ENCODE peak calls at places on chromosomes 6 and 20, in eight cellular contexts. One of them, this sample, is unnamed.

GRCh38 chr20:37042986-37043972 is 52.5 kb downstream of the RBL1 start:
- DNase-seq in effector CD8-positive, alpha-beta T cell: no peak
- DNase-seq in nephron progenitor cell: no peak
- DNase-seq in hippocampal formation: no peak
- DNase-seq in NCI-H2081: no peak
- DNase-seq in activated T-cell treated with anti-CD3 and anti-CD28 coated beads, Interleukin-2, amount 50 U/mL, for 24 hours: peak; percentile 39
- DNase-seq in HS-27A: no peak
- DNase-seq in progenitor cell of endocrine pancreas: no peak
- DNase-seq in this sample: no peak

GRCh38 chr20:24786646-24787045 is 162.4 kb upstream of the CST7 start:
- DNase-seq in progenitor cell of endocrine pancreas: no peak
- DNase-seq in HS-27A: no peak
- DNase-seq in nephron progenitor cell: no peak
- DNase-seq in hippocampal formation: no peak
- DNase-seq in activated T-cell treated with anti-CD3 and anti-CD28 coated beads, Interleukin-2, amount 50 U/mL, for 24 hours: no peak
- DNase-seq in NCI-H2081: no peak
- DNase-seq in effector CD8-positive, alpha-beta T cell: no peak
- DNase-seq in this sample: no peak

GRCh38 chr6:130377911-130378310 is 12.1 kb downstream of the TMEM200A start:
- DNase-seq in effector CD8-positive, alpha-beta T cell: no peak
- DNase-seq in nephron progenitor cell: no peak
- DNase-seq in activated T-cell treated with anti-CD3 and anti-CD28 coated beads, Interleukin-2, amount 50 U/mL, for 24 hours: no peak
- DNase-seq in NCI-H2081: no peak
- DNase-seq in HS-27A: no peak
- DNase-seq in progenitor cell of endocrine pancreas: no peak
- DNase-seq in hippocampal formation: no peak
- DNase-seq in this sample: no peak

GRCh38 chr6:161076211-161076677 is 84.7 kb downstream of the MAP3K4 start:
- DNase-seq in hippocampal formation: no peak
- DNase-seq in HS-27A: no peak
- DNase-seq in nephron progenitor cell: no peak
- DNase-seq in activated T-cell treated with anti-CD3 and anti-CD28 coated beads, Interleukin-2, amount 50 U/mL, for 24 hours: no peak
- DNase-seq in effector CD8-positive, alpha-beta T cell: no peak
- DNase-seq in NCI-H2081: no peak
- DNase-seq in progenitor cell of endocrine pancreas: no peak
- DNase-seq in this sample: no peak

GRCh38 chr20:51321343-51322163 is 221.0 kb downstream of the NFATC2 start:
- DNase-seq in activated T-cell treated with anti-CD3 and anti-CD28 coated beads, Interleukin-2, amount 50 U/mL, for 24 hours: no peak
- DNase-seq in progenitor cell of endocrine pancreas: no peak
- DNase-seq in hippocampal formation: no peak
- DNase-seq in NCI-H2081: no peak
- DNase-seq in HS-27A: no peak
- DNase-seq in effector CD8-positive, alpha-beta T cell: no peak
- DNase-seq in nephron progenitor cell: no peak
- DNase-seq in this sample: no peak

GRCh38 chr6:113376847-113377165 is 480.3 kb upstream of the MARCKS start:
- DNase-seq in nephron progenitor cell: no peak
- DNase-seq in NCI-H2081: no peak
- DNase-seq in activated T-cell treated with anti-CD3 and anti-CD28 coated beads, Interleukin-2, amount 50 U/mL, for 24 hours: no peak
- DNase-seq in effector CD8-positive, alpha-beta T cell: no peak
- DNase-seq in HS-27A: no peak
- DNase-seq in progenitor cell of endocrine pancreas: no peak
- DNase-seq in hippocampal formation: no peak
- DNase-seq in this sample: no peak

GRCh38 chr6:170130201-170130621 is 160.7 kb downstream of the DLL1 start:
- DNase-seq in hippocampal formation: no peak
- DNase-seq in HS-27A: no peak
- DNase-seq in progenitor cell of endocrine pancreas: no peak
- DNase-seq in activated T-cell treated with anti-CD3 and anti-CD28 coated beads, Interleukin-2, amount 50 U/mL, for 24 hours: peak; percentile 25
- DNase-seq in NCI-H2081: no peak
- DNase-seq in effector CD8-positive, alpha-beta T cell: no peak
- DNase-seq in nephron progenitor cell: no peak
- DNase-seq in this sample: no peak

GRCh38 chr6:119129148-119129967 is 50.9 kb upstream of the FAM184A start:
- DNase-seq in NCI-H2081: peak; percentile 53
- DNase-seq in effector CD8-positive, alpha-beta T cell: no peak
- DNase-seq in hippocampal formation: peak; percentile 68
- DNase-seq in progenitor cell of endocrine pancreas: no peak
- DNase-seq in nephron progenitor cell: peak; percentile 15
- DNase-seq in HS-27A: peak; percentile 55
- DNase-seq in activated T-cell treated with anti-CD3 and anti-CD28 coated beads, Interleukin-2, amount 50 U/mL, for 24 hours: no peak
- DNase-seq in this sample: no peak

GRCh38 chr6:54717849-54718455 is 128.6 kb upstream of the FAM83B start:
- DNase-seq in hippocampal formation: peak; percentile 41
- DNase-seq in effector CD8-positive, alpha-beta T cell: peak; percentile 5
- DNase-seq in progenitor cell of endocrine pancreas: peak; percentile 73
- DNase-seq in activated T-cell treated with anti-CD3 and anti-CD28 coated beads, Interleukin-2, amount 50 U/mL, for 24 hours: peak; percentile 37
- DNase-seq in NCI-H2081: peak; percentile 88
- DNase-seq in nephron progenitor cell: peak; percentile 79
- DNase-seq in HS-27A: no peak
- DNase-seq in this sample: peak; percentile 9

GRCh38 chr6:22980446-22980845 is 411.1 kb downstream of the HDGFL1 start:
- DNase-seq in hippocampal formation: no peak
- DNase-seq in nephron progenitor cell: no peak
- DNase-seq in effector CD8-positive, alpha-beta T cell: no peak
- DNase-seq in activated T-cell treated with anti-CD3 and anti-CD28 coated beads, Interleukin-2, amount 50 U/mL, for 24 hours: no peak
- DNase-seq in HS-27A: peak; percentile 12
- DNase-seq in NCI-H2081: no peak
- DNase-seq in progenitor cell of endocrine pancreas: no peak
- DNase-seq in this sample: no peak

GRCh38 chr6:160300076-160300695 is 41.6 kb upstream of the SLC22A2 start:
- DNase-seq in effector CD8-positive, alpha-beta T cell: no peak
- DNase-seq in progenitor cell of endocrine pancreas: no peak
- DNase-seq in HS-27A: no peak
- DNase-seq in activated T-cell treated with anti-CD3 and anti-CD28 coated beads, Interleukin-2, amount 50 U/mL, for 24 hours: no peak
- DNase-seq in hippocampal formation: no peak
- DNase-seq in nephron progenitor cell: peak; percentile 55
- DNase-seq in NCI-H2081: no peak
- DNase-seq in this sample: no peak

GRCh38 chr6:74549746-74550145 is 656.1 kb downstream of the COL12A1 start:
- DNase-seq in hippocampal formation: no peak
- DNase-seq in HS-27A: no peak
- DNase-seq in NCI-H2081: no peak
- DNase-seq in effector CD8-positive, alpha-beta T cell: no peak
- DNase-seq in nephron progenitor cell: no peak
- DNase-seq in activated T-cell treated with anti-CD3 and anti-CD28 coated beads, Interleukin-2, amount 50 U/mL, for 24 hours: no peak
- DNase-seq in progenitor cell of endocrine pancreas: no peak
- DNase-seq in this sample: peak; percentile 17

GRCh38 chr6:118383924-118384323 is 164.2 kb upstream of the PLN start:
- DNase-seq in nephron progenitor cell: no peak
- DNase-seq in HS-27A: no peak
- DNase-seq in activated T-cell treated with anti-CD3 and anti-CD28 coated beads, Interleukin-2, amount 50 U/mL, for 24 hours: no peak
- DNase-seq in NCI-H2081: no peak
- DNase-seq in hippocampal formation: no peak
- DNase-seq in effector CD8-positive, alpha-beta T cell: no peak
- DNase-seq in progenitor cell of endocrine pancreas: no peak
- DNase-seq in this sample: no peak

GRCh38 chr6:17336425-17336824 is 55.3 kb downstream of the RBM24 start:
- DNase-seq in HS-27A: no peak
- DNase-seq in hippocampal formation: no peak
- DNase-seq in nephron progenitor cell: no peak
- DNase-seq in NCI-H2081: no peak
- DNase-seq in effector CD8-positive, alpha-beta T cell: no peak
- DNase-seq in progenitor cell of endocrine pancreas: no peak
- DNase-seq in activated T-cell treated with anti-CD3 and anti-CD28 coated beads, Interleukin-2, amount 50 U/mL, for 24 hours: no peak
- DNase-seq in this sample: no peak

GRCh38 chr20:49768204-49769124 is 44.2 kb upstream of the SLC9A8 start:
- DNase-seq in NCI-H2081: peak; percentile 23
- DNase-seq in nephron progenitor cell: no peak
- DNase-seq in HS-27A: no peak
- DNase-seq in hippocampal formation: no peak
- DNase-seq in progenitor cell of endocrine pancreas: no peak
- DNase-seq in effector CD8-positive, alpha-beta T cell: no peak
- DNase-seq in activated T-cell treated with anti-CD3 and anti-CD28 coated beads, Interleukin-2, amount 50 U/mL, for 24 hours: no peak
- DNase-seq in this sample: peak; percentile 94

GRCh38 chr6:2714359-2714895 is 36.3 kb downstream of the MYLK4 start:
- DNase-seq in NCI-H2081: no peak
- DNase-seq in activated T-cell treated with anti-CD3 and anti-CD28 coated beads, Interleukin-2, amount 50 U/mL, for 24 hours: no peak
- DNase-seq in nephron progenitor cell: no peak
- DNase-seq in hippocampal formation: no peak
- DNase-seq in progenitor cell of endocrine pancreas: no peak
- DNase-seq in HS-27A: peak; percentile 45
- DNase-seq in effector CD8-positive, alpha-beta T cell: no peak
- DNase-seq in this sample: no peak

GRCh38 chr6:99933129-99933528 is 60.9 kb downstream of the MCHR2 start:
- DNase-seq in HS-27A: peak; percentile 69
- DNase-seq in effector CD8-positive, alpha-beta T cell: no peak
- DNase-seq in nephron progenitor cell: no peak
- DNase-seq in NCI-H2081: no peak
- DNase-seq in activated T-cell treated with anti-CD3 and anti-CD28 coated beads, Interleukin-2, amount 50 U/mL, for 24 hours: no peak
- DNase-seq in progenitor cell of endocrine pancreas: no peak
- DNase-seq in hippocampal formation: no peak
- DNase-seq in this sample: no peak

GRCh38 chr6:18148304-18149025 is 6.4 kb downstream of the TPMT start:
- DNase-seq in activated T-cell treated with anti-CD3 and anti-CD28 coated beads, Interleukin-2, amount 50 U/mL, for 24 hours: no peak
- DNase-seq in NCI-H2081: no peak
- DNase-seq in effector CD8-positive, alpha-beta T cell: no peak
- DNase-seq in progenitor cell of endocrine pancreas: no peak
- DNase-seq in hippocampal formation: no peak
- DNase-seq in HS-27A: peak; percentile 84
- DNase-seq in nephron progenitor cell: no peak
- DNase-seq in this sample: no peak

GRCh38 chr6:153104220-153104619 is 26.9 kb downstream of the RGS17 start:
- DNase-seq in nephron progenitor cell: no peak
- DNase-seq in NCI-H2081: no peak
- DNase-seq in effector CD8-positive, alpha-beta T cell: no peak
- DNase-seq in HS-27A: no peak
- DNase-seq in progenitor cell of endocrine pancreas: no peak
- DNase-seq in activated T-cell treated with anti-CD3 and anti-CD28 coated beads, Interleukin-2, amount 50 U/mL, for 24 hours: no peak
- DNase-seq in hippocampal formation: no peak
- DNase-seq in this sample: no peak

GRCh38 chr6:12009904-12010634 is 2.0 kb upstream of the HIVEP1 start:
- DNase-seq in hippocampal formation: no peak
- DNase-seq in nephron progenitor cell: no peak
- DNase-seq in HS-27A: no peak
- DNase-seq in progenitor cell of endocrine pancreas: no peak
- DNase-seq in activated T-cell treated with anti-CD3 and anti-CD28 coated beads, Interleukin-2, amount 50 U/mL, for 24 hours: no peak
- DNase-seq in effector CD8-positive, alpha-beta T cell: no peak
- DNase-seq in NCI-H2081: no peak
- DNase-seq in this sample: no peak

GRCh38 chr6:12169377-12169776 is 120.8 kb upstream of the EDN1 start:
- DNase-seq in progenitor cell of endocrine pancreas: no peak
- DNase-seq in NCI-H2081: no peak
- DNase-seq in hippocampal formation: no peak
- DNase-seq in effector CD8-positive, alpha-beta T cell: no peak
- DNase-seq in nephron progenitor cell: no peak
- DNase-seq in activated T-cell treated with anti-CD3 and anti-CD28 coated beads, Interleukin-2, amount 50 U/mL, for 24 hours: no peak
- DNase-seq in HS-27A: no peak
- DNase-seq in this sample: no peak

GRCh38 chr6:72446427-72446826 is 175.4 kb upstream of the KCNQ5 start:
- DNase-seq in nephron progenitor cell: no peak
- DNase-seq in HS-27A: no peak
- DNase-seq in activated T-cell treated with anti-CD3 and anti-CD28 coated beads, Interleukin-2, amount 50 U/mL, for 24 hours: no peak
- DNase-seq in hippocampal formation: no peak
- DNase-seq in effector CD8-positive, alpha-beta T cell: no peak
- DNase-seq in progenitor cell of endocrine pancreas: no peak
- DNase-seq in NCI-H2081: no peak
- DNase-seq in this sample: no peak

GRCh38 chr20:7856756-7857155 is 83.5 kb downstream of the HAO1 start:
- DNase-seq in nephron progenitor cell: no peak
- DNase-seq in progenitor cell of endocrine pancreas: no peak
- DNase-seq in activated T-cell treated with anti-CD3 and anti-CD28 coated beads, Interleukin-2, amount 50 U/mL, for 24 hours: no peak
- DNase-seq in hippocampal formation: no peak
- DNase-seq in HS-27A: no peak
- DNase-seq in effector CD8-positive, alpha-beta T cell: no peak
- DNase-seq in NCI-H2081: no peak
- DNase-seq in this sample: no peak

GRCh38 chr6:156963712-156964700 is 186.8 kb downstream of the ARID1B start:
- DNase-seq in activated T-cell treated with anti-CD3 and anti-CD28 coated beads, Interleukin-2, amount 50 U/mL, for 24 hours: peak; percentile 43
- DNase-seq in effector CD8-positive, alpha-beta T cell: no peak
- DNase-seq in hippocampal formation: peak; percentile 27
- DNase-seq in NCI-H2081: no peak
- DNase-seq in HS-27A: peak; percentile 69
- DNase-seq in nephron progenitor cell: no peak
- DNase-seq in progenitor cell of endocrine pancreas: no peak
- DNase-seq in this sample: no peak

GRCh38 chr20:39876974-39877615 is 811.9 kb downstream of the MAFB start:
- DNase-seq in HS-27A: no peak
- DNase-seq in nephron progenitor cell: peak; percentile 33
- DNase-seq in hippocampal formation: no peak
- DNase-seq in progenitor cell of endocrine pancreas: no peak
- DNase-seq in effector CD8-positive, alpha-beta T cell: no peak
- DNase-seq in NCI-H2081: no peak
- DNase-seq in activated T-cell treated with anti-CD3 and anti-CD28 coated beads, Interleukin-2, amount 50 U/mL, for 24 hours: no peak
- DNase-seq in this sample: no peak

GRCh38 chr6:34324738-34325444 is 67.6 kb downstream of the NUDT3 start:
- DNase-seq in effector CD8-positive, alpha-beta T cell: no peak
- DNase-seq in activated T-cell treated with anti-CD3 and anti-CD28 coated beads, Interleukin-2, amount 50 U/mL, for 24 hours: no peak
- DNase-seq in hippocampal formation: no peak
- DNase-seq in progenitor cell of endocrine pancreas: no peak
- DNase-seq in NCI-H2081: no peak
- DNase-seq in HS-27A: no peak
- DNase-seq in nephron progenitor cell: peak; percentile 26
- DNase-seq in this sample: no peak

GRCh38 chr6:143325379-143326140 is 124.9 kb downstream of the ADAT2 start:
- DNase-seq in progenitor cell of endocrine pancreas: no peak
- DNase-seq in effector CD8-positive, alpha-beta T cell: no peak
- DNase-seq in NCI-H2081: no peak
- DNase-seq in hippocampal formation: no peak
- DNase-seq in nephron progenitor cell: no peak
- DNase-seq in HS-27A: no peak
- DNase-seq in activated T-cell treated with anti-CD3 and anti-CD28 coated beads, Interleukin-2, amount 50 U/mL, for 24 hours: no peak
- DNase-seq in this sample: no peak

GRCh38 chr20:58715709-58716475 is 23.3 kb downstream of the NPEPL1 start:
- DNase-seq in NCI-H2081: no peak
- DNase-seq in hippocampal formation: no peak
- DNase-seq in activated T-cell treated with anti-CD3 and anti-CD28 coated beads, Interleukin-2, amount 50 U/mL, for 24 hours: peak; percentile 21
- DNase-seq in effector CD8-positive, alpha-beta T cell: no peak
- DNase-seq in nephron progenitor cell: no peak
- DNase-seq in progenitor cell of endocrine pancreas: no peak
- DNase-seq in HS-27A: no peak
- DNase-seq in this sample: no peak

GRCh38 chr20:62136283-62137091 is 6.7 kb downstream of the PSMA7 start:
- DNase-seq in effector CD8-positive, alpha-beta T cell: peak; percentile 55
- DNase-seq in NCI-H2081: peak; percentile 54
- DNase-seq in hippocampal formation: no peak
- DNase-seq in HS-27A: no peak
- DNase-seq in nephron progenitor cell: peak; percentile 67
- DNase-seq in progenitor cell of endocrine pancreas: peak; percentile 48
- DNase-seq in activated T-cell treated with anti-CD3 and anti-CD28 coated beads, Interleukin-2, amount 50 U/mL, for 24 hours: peak; percentile 71
- DNase-seq in this sample: no peak

GRCh38 chr20:13259921-13260320 is 38.8 kb downstream of the ISM1 start:
- DNase-seq in progenitor cell of endocrine pancreas: no peak
- DNase-seq in activated T-cell treated with anti-CD3 and anti-CD28 coated beads, Interleukin-2, amount 50 U/mL, for 24 hours: no peak
- DNase-seq in effector CD8-positive, alpha-beta T cell: no peak
- DNase-seq in nephron progenitor cell: no peak
- DNase-seq in NCI-H2081: peak; percentile 74
- DNase-seq in HS-27A: no peak
- DNase-seq in hippocampal formation: no peak
- DNase-seq in this sample: no peak

GRCh38 chr6:25706314-25707014 is 48.1 kb upstream of the SLC17A4 start:
- DNase-seq in activated T-cell treated with anti-CD3 and anti-CD28 coated beads, Interleukin-2, amount 50 U/mL, for 24 hours: no peak
- DNase-seq in NCI-H2081: peak; percentile 20
- DNase-seq in nephron progenitor cell: no peak
- DNase-seq in HS-27A: no peak
- DNase-seq in progenitor cell of endocrine pancreas: no peak
- DNase-seq in hippocampal formation: no peak
- DNase-seq in effector CD8-positive, alpha-beta T cell: no peak
- DNase-seq in this sample: no peak

GRCh38 chr6:135675862-135676261 is 175.6 kb upstream of the PDE7B start:
- DNase-seq in hippocampal formation: no peak
- DNase-seq in activated T-cell treated with anti-CD3 and anti-CD28 coated beads, Interleukin-2, amount 50 U/mL, for 24 hours: no peak
- DNase-seq in HS-27A: peak; percentile 50
- DNase-seq in effector CD8-positive, alpha-beta T cell: peak; percentile 11
- DNase-seq in progenitor cell of endocrine pancreas: peak; percentile 16
- DNase-seq in nephron progenitor cell: peak; percentile 44
- DNase-seq in NCI-H2081: peak; percentile 29
- DNase-seq in this sample: peak; percentile 40

GRCh38 chr6:105624055-105624454 is 221.2 kb upstream of the PREP start:
- DNase-seq in progenitor cell of endocrine pancreas: no peak
- DNase-seq in activated T-cell treated with anti-CD3 and anti-CD28 coated beads, Interleukin-2, amount 50 U/mL, for 24 hours: no peak
- DNase-seq in hippocampal formation: no peak
- DNase-seq in HS-27A: no peak
- DNase-seq in NCI-H2081: no peak
- DNase-seq in effector CD8-positive, alpha-beta T cell: no peak
- DNase-seq in nephron progenitor cell: no peak
- DNase-seq in this sample: no peak

GRCh38 chr6:118784641-118785164 is 109.2 kb upstream of the ASF1A start:
- DNase-seq in progenitor cell of endocrine pancreas: no peak
- DNase-seq in effector CD8-positive, alpha-beta T cell: no peak
- DNase-seq in nephron progenitor cell: no peak
- DNase-seq in activated T-cell treated with anti-CD3 and anti-CD28 coated beads, Interleukin-2, amount 50 U/mL, for 24 hours: no peak
- DNase-seq in HS-27A: no peak
- DNase-seq in hippocampal formation: peak; percentile 28
- DNase-seq in NCI-H2081: no peak
- DNase-seq in this sample: no peak